ENCODE peak calls at places on chromosomes 3 and 15, in ten cellular contexts. One of them, this sample, is unnamed.
A peak's percentile ranks its signal among the peaks of the same experiment; 100 is the strongest.

GRCh38 chr15:65580287-65580686 is 30.6 kb downstream of the INTS14 start:
- DNase-seq in activated T-helper 1 cell treated with Interleukin-2 at 50 U/mL for 16 hours: no peak
- DNase-seq in HEK293T: no peak
- DNase-seq in neural crest cell: no peak
- DNase-seq in activated CD8-positive, alpha-beta memory T cell treated with anti-CD3 and anti-CD28 coated beads for 1 hour: no peak
- DNase-seq in mammary epithelial cell: peak; percentile 22
- DNase-seq in esophagus squamous epithelium: no peak
- DNase-seq in body of pancreas: no peak
- DNase-seq in HCT116: no peak
- DNase-seq in foreskin fibroblast: peak; percentile 75
- DNase-seq in this sample: no peak

GRCh38 chr3:42755681-42756578 is 17.1 kb downstream of the CCDC13 start:
- DNase-seq in HCT116: no peak
- DNase-seq in foreskin fibroblast: peak; percentile 35
- DNase-seq in activated CD8-positive, alpha-beta memory T cell treated with anti-CD3 and anti-CD28 coated beads for 1 hour: no peak
- DNase-seq in activated T-helper 1 cell treated with Interleukin-2 at 50 U/mL for 16 hours: no peak
- DNase-seq in body of pancreas: no peak
- DNase-seq in HEK293T: peak; percentile 42
- DNase-seq in mammary epithelial cell: peak; percentile 14
- DNase-seq in esophagus squamous epithelium: no peak
- DNase-seq in neural crest cell: no peak
- DNase-seq in this sample: no peak

GRCh38 chr3:74537164-74537563 is 77.3 kb downstream of the CNTN3 start:
- DNase-seq in neural crest cell: no peak
- DNase-seq in esophagus squamous epithelium: no peak
- DNase-seq in foreskin fibroblast: peak; percentile 62
- DNase-seq in HCT116: no peak
- DNase-seq in HEK293T: no peak
- DNase-seq in mammary epithelial cell: no peak
- DNase-seq in body of pancreas: peak; percentile 19
- DNase-seq in activated CD8-positive, alpha-beta memory T cell treated with anti-CD3 and anti-CD28 coated beads for 1 hour: no peak
- DNase-seq in activated T-helper 1 cell treated with Interleukin-2 at 50 U/mL for 16 hours: no peak
- DNase-seq in this sample: peak; percentile 80

GRCh38 chr3:108394563-108394962 is 98.2 kb downstream of the HHLA2 start:
- DNase-seq in body of pancreas: no peak
- DNase-seq in activated CD8-positive, alpha-beta memory T cell treated with anti-CD3 and anti-CD28 coated beads for 1 hour: no peak
- DNase-seq in HEK293T: no peak
- DNase-seq in activated T-helper 1 cell treated with Interleukin-2 at 50 U/mL for 16 hours: no peak
- DNase-seq in neural crest cell: no peak
- DNase-seq in HCT116: no peak
- DNase-seq in mammary epithelial cell: no peak
- DNase-seq in esophagus squamous epithelium: no peak
- DNase-seq in foreskin fibroblast: no peak
- DNase-seq in this sample: no peak

GRCh38 chr15:66865622-66866611 is 163.9 kb downstream of the SMAD6 start:
- DNase-seq in neural crest cell: no peak
- DNase-seq in body of pancreas: peak; percentile 42
- DNase-seq in activated T-helper 1 cell treated with Interleukin-2 at 50 U/mL for 16 hours: no peak
- DNase-seq in esophagus squamous epithelium: peak; percentile 32
- DNase-seq in foreskin fibroblast: no peak
- DNase-seq in HEK293T: no peak
- DNase-seq in HCT116: no peak
- DNase-seq in activated CD8-positive, alpha-beta memory T cell treated with anti-CD3 and anti-CD28 coated beads for 1 hour: no peak
- DNase-seq in mammary epithelial cell: no peak
- DNase-seq in this sample: peak; percentile 80

GRCh38 chr3:141840737-141841544 is 35.5 kb upstream of the ATP1B3 start:
- DNase-seq in neural crest cell: no peak
- DNase-seq in mammary epithelial cell: peak; percentile 91
- DNase-seq in body of pancreas: no peak
- DNase-seq in activated CD8-positive, alpha-beta memory T cell treated with anti-CD3 and anti-CD28 coated beads for 1 hour: no peak
- DNase-seq in esophagus squamous epithelium: no peak
- DNase-seq in HCT116: peak; percentile 10
- DNase-seq in foreskin fibroblast: no peak
- DNase-seq in HEK293T: no peak
- DNase-seq in activated T-helper 1 cell treated with Interleukin-2 at 50 U/mL for 16 hours: no peak
- DNase-seq in this sample: no peak

GRCh38 chr3:61821823-61822251 is 260.5 kb downstream of the PTPRG start:
- DNase-seq in activated CD8-positive, alpha-beta memory T cell treated with anti-CD3 and anti-CD28 coated beads for 1 hour: no peak
- DNase-seq in foreskin fibroblast: peak; percentile 56
- DNase-seq in body of pancreas: no peak
- DNase-seq in HCT116: no peak
- DNase-seq in activated T-helper 1 cell treated with Interleukin-2 at 50 U/mL for 16 hours: no peak
- DNase-seq in neural crest cell: no peak
- DNase-seq in HEK293T: peak; percentile 19
- DNase-seq in esophagus squamous epithelium: no peak
- DNase-seq in mammary epithelial cell: peak; percentile 32
- DNase-seq in this sample: no peak

GRCh38 chr3:141294848-141295247 is 63.2 kb downstream of the PXYLP1 start:
- DNase-seq in activated T-helper 1 cell treated with Interleukin-2 at 50 U/mL for 16 hours: no peak
- DNase-seq in HEK293T: no peak
- DNase-seq in foreskin fibroblast: peak; percentile 59
- DNase-seq in HCT116: no peak
- DNase-seq in body of pancreas: no peak
- DNase-seq in esophagus squamous epithelium: no peak
- DNase-seq in mammary epithelial cell: peak; percentile 75
- DNase-seq in neural crest cell: no peak
- DNase-seq in activated CD8-positive, alpha-beta memory T cell treated with anti-CD3 and anti-CD28 coated beads for 1 hour: no peak
- DNase-seq in this sample: no peak

GRCh38 chr15:59333401-59334062 is 39.1 kb downstream of the MYO1E start:
- DNase-seq in esophagus squamous epithelium: no peak
- DNase-seq in HEK293T: no peak
- DNase-seq in mammary epithelial cell: no peak
- DNase-seq in activated CD8-positive, alpha-beta memory T cell treated with anti-CD3 and anti-CD28 coated beads for 1 hour: no peak
- DNase-seq in body of pancreas: no peak
- DNase-seq in activated T-helper 1 cell treated with Interleukin-2 at 50 U/mL for 16 hours: no peak
- DNase-seq in foreskin fibroblast: no peak
- DNase-seq in HCT116: no peak
- DNase-seq in neural crest cell: no peak
- DNase-seq in this sample: no peak

GRCh38 chr15:76339302-76340197 is 3.0 kb downstream of the ISL2 start:
- DNase-seq in neural crest cell: peak; percentile 22
- DNase-seq in activated CD8-positive, alpha-beta memory T cell treated with anti-CD3 and anti-CD28 coated beads for 1 hour: no peak
- DNase-seq in foreskin fibroblast: peak; percentile 43
- DNase-seq in body of pancreas: peak; percentile 7
- DNase-seq in HCT116: no peak
- DNase-seq in mammary epithelial cell: no peak
- DNase-seq in activated T-helper 1 cell treated with Interleukin-2 at 50 U/mL for 16 hours: no peak
- DNase-seq in HEK293T: no peak
- DNase-seq in esophagus squamous epithelium: no peak
- DNase-seq in this sample: no peak

GRCh38 chr3:195007794-195008193 is 263.2 kb downstream of the XXYLT1 start:
- DNase-seq in neural crest cell: no peak
- DNase-seq in body of pancreas: no peak
- DNase-seq in activated CD8-positive, alpha-beta memory T cell treated with anti-CD3 and anti-CD28 coated beads for 1 hour: no peak
- DNase-seq in mammary epithelial cell: no peak
- DNase-seq in HEK293T: no peak
- DNase-seq in esophagus squamous epithelium: no peak
- DNase-seq in foreskin fibroblast: no peak
- DNase-seq in activated T-helper 1 cell treated with Interleukin-2 at 50 U/mL for 16 hours: no peak
- DNase-seq in HCT116: no peak
- DNase-seq in this sample: peak; percentile 22

GRCh38 chr15:52392008-52392687 is 96.5 kb upstream of the MYO5C start:
- DNase-seq in mammary epithelial cell: peak; percentile 82
- DNase-seq in esophagus squamous epithelium: no peak
- DNase-seq in neural crest cell: no peak
- DNase-seq in HCT116: no peak
- DNase-seq in HEK293T: no peak
- DNase-seq in activated T-helper 1 cell treated with Interleukin-2 at 50 U/mL for 16 hours: no peak
- DNase-seq in activated CD8-positive, alpha-beta memory T cell treated with anti-CD3 and anti-CD28 coated beads for 1 hour: no peak
- DNase-seq in foreskin fibroblast: peak; percentile 60
- DNase-seq in body of pancreas: no peak
- DNase-seq in this sample: no peak

GRCh38 chr3:51934991-51935885 is 6.5 kb downstream of the RRP9 start:
- DNase-seq in mammary epithelial cell: no peak
- DNase-seq in foreskin fibroblast: no peak
- DNase-seq in HEK293T: peak; percentile 2
- DNase-seq in body of pancreas: no peak
- DNase-seq in activated CD8-positive, alpha-beta memory T cell treated with anti-CD3 and anti-CD28 coated beads for 1 hour: no peak
- DNase-seq in HCT116: no peak
- DNase-seq in activated T-helper 1 cell treated with Interleukin-2 at 50 U/mL for 16 hours: no peak
- DNase-seq in neural crest cell: no peak
- DNase-seq in esophagus squamous epithelium: no peak
- DNase-seq in this sample: peak; percentile 76

GRCh38 chr3:14244521-14244920 is 65.9 kb downstream of the LSM3 start:
- DNase-seq in esophagus squamous epithelium: no peak
- DNase-seq in foreskin fibroblast: no peak
- DNase-seq in HCT116: no peak
- DNase-seq in activated CD8-positive, alpha-beta memory T cell treated with anti-CD3 and anti-CD28 coated beads for 1 hour: no peak
- DNase-seq in mammary epithelial cell: no peak
- DNase-seq in body of pancreas: no peak
- DNase-seq in neural crest cell: no peak
- DNase-seq in activated T-helper 1 cell treated with Interleukin-2 at 50 U/mL for 16 hours: no peak
- DNase-seq in HEK293T: no peak
- DNase-seq in this sample: no peak

GRCh38 chr15:65410972-65411371 is 11.8 kb downstream of the IGDCC4 start:
- DNase-seq in mammary epithelial cell: no peak
- DNase-seq in activated T-helper 1 cell treated with Interleukin-2 at 50 U/mL for 16 hours: no peak
- DNase-seq in HCT116: no peak
- DNase-seq in esophagus squamous epithelium: no peak
- DNase-seq in body of pancreas: no peak
- DNase-seq in activated CD8-positive, alpha-beta memory T cell treated with anti-CD3 and anti-CD28 coated beads for 1 hour: no peak
- DNase-seq in foreskin fibroblast: no peak
- DNase-seq in HEK293T: no peak
- DNase-seq in neural crest cell: no peak
- DNase-seq in this sample: no peak

GRCh38 chr3:159825216-159825854 is 163.3 kb upstream of the IL12A start:
- DNase-seq in activated CD8-positive, alpha-beta memory T cell treated with anti-CD3 and anti-CD28 coated beads for 1 hour: no peak
- DNase-seq in HEK293T: no peak
- DNase-seq in body of pancreas: no peak
- DNase-seq in neural crest cell: no peak
- DNase-seq in activated T-helper 1 cell treated with Interleukin-2 at 50 U/mL for 16 hours: no peak
- DNase-seq in foreskin fibroblast: no peak
- DNase-seq in esophagus squamous epithelium: no peak
- DNase-seq in HCT116: no peak
- DNase-seq in mammary epithelial cell: peak; percentile 37
- DNase-seq in this sample: no peak

GRCh38 chr3:48018841-48019240 is 2.6 kb upstream of the MAP4 start:
- DNase-seq in body of pancreas: peak; percentile 42
- DNase-seq in activated CD8-positive, alpha-beta memory T cell treated with anti-CD3 and anti-CD28 coated beads for 1 hour: no peak
- DNase-seq in HCT116: no peak
- DNase-seq in foreskin fibroblast: peak; percentile 69
- DNase-seq in esophagus squamous epithelium: no peak
- DNase-seq in activated T-helper 1 cell treated with Interleukin-2 at 50 U/mL for 16 hours: no peak
- DNase-seq in neural crest cell: no peak
- DNase-seq in mammary epithelial cell: peak; percentile 85
- DNase-seq in HEK293T: no peak
- DNase-seq in this sample: no peak

GRCh38 chr3:184808021-184808420 is 3.9 kb upstream of the VPS8 start:
- DNase-seq in activated CD8-positive, alpha-beta memory T cell treated with anti-CD3 and anti-CD28 coated beads for 1 hour: no peak
- DNase-seq in activated T-helper 1 cell treated with Interleukin-2 at 50 U/mL for 16 hours: no peak
- DNase-seq in mammary epithelial cell: no peak
- DNase-seq in HCT116: peak; percentile 44
- DNase-seq in HEK293T: no peak
- DNase-seq in foreskin fibroblast: no peak
- DNase-seq in esophagus squamous epithelium: no peak
- DNase-seq in body of pancreas: no peak
- DNase-seq in neural crest cell: peak; percentile 48
- DNase-seq in this sample: no peak

GRCh38 chr3:72086051-72086711 is 301.2 kb upstream of the PROK2 start:
- DNase-seq in activated T-helper 1 cell treated with Interleukin-2 at 50 U/mL for 16 hours: no peak
- DNase-seq in HEK293T: no peak
- DNase-seq in foreskin fibroblast: peak; percentile 24
- DNase-seq in esophagus squamous epithelium: no peak
- DNase-seq in activated CD8-positive, alpha-beta memory T cell treated with anti-CD3 and anti-CD28 coated beads for 1 hour: no peak
- DNase-seq in HCT116: no peak
- DNase-seq in neural crest cell: no peak
- DNase-seq in mammary epithelial cell: no peak
- DNase-seq in body of pancreas: no peak
- DNase-seq in this sample: no peak

GRCh38 chr15:78943692-78944091 is 1.2 kb downstream of the CTSH start:
- DNase-seq in body of pancreas: no peak
- DNase-seq in neural crest cell: no peak
- DNase-seq in mammary epithelial cell: no peak
- DNase-seq in activated CD8-positive, alpha-beta memory T cell treated with anti-CD3 and anti-CD28 coated beads for 1 hour: no peak
- DNase-seq in HCT116: no peak
- DNase-seq in activated T-helper 1 cell treated with Interleukin-2 at 50 U/mL for 16 hours: no peak
- DNase-seq in foreskin fibroblast: no peak
- DNase-seq in HEK293T: no peak
- DNase-seq in esophagus squamous epithelium: no peak
- DNase-seq in this sample: no peak

GRCh38 chr15:94416829-94417228 is 185.5 kb downstream of the MCTP2 start:
- DNase-seq in mammary epithelial cell: no peak
- DNase-seq in activated CD8-positive, alpha-beta memory T cell treated with anti-CD3 and anti-CD28 coated beads for 1 hour: no peak
- DNase-seq in esophagus squamous epithelium: no peak
- DNase-seq in foreskin fibroblast: no peak
- DNase-seq in HEK293T: no peak
- DNase-seq in HCT116: no peak
- DNase-seq in neural crest cell: no peak
- DNase-seq in body of pancreas: no peak
- DNase-seq in activated T-helper 1 cell treated with Interleukin-2 at 50 U/mL for 16 hours: no peak
- DNase-seq in this sample: no peak

GRCh38 chr3:119302697-119303630 is 8.8 kb downstream of the ARHGAP31 start:
- DNase-seq in neural crest cell: no peak
- DNase-seq in activated T-helper 1 cell treated with Interleukin-2 at 50 U/mL for 16 hours: no peak
- DNase-seq in HEK293T: no peak
- DNase-seq in HCT116: no peak
- DNase-seq in esophagus squamous epithelium: no peak
- DNase-seq in mammary epithelial cell: no peak
- DNase-seq in body of pancreas: no peak
- DNase-seq in foreskin fibroblast: no peak
- DNase-seq in activated CD8-positive, alpha-beta memory T cell treated with anti-CD3 and anti-CD28 coated beads for 1 hour: no peak
- DNase-seq in this sample: no peak

GRCh38 chr3:190180268-190180667 is 59.6 kb upstream of the P3H2 start:
- DNase-seq in HCT116: no peak
- DNase-seq in activated CD8-positive, alpha-beta memory T cell treated with anti-CD3 and anti-CD28 coated beads for 1 hour: no peak
- DNase-seq in HEK293T: no peak
- DNase-seq in esophagus squamous epithelium: no peak
- DNase-seq in foreskin fibroblast: peak; percentile 41
- DNase-seq in activated T-helper 1 cell treated with Interleukin-2 at 50 U/mL for 16 hours: no peak
- DNase-seq in neural crest cell: no peak
- DNase-seq in body of pancreas: no peak
- DNase-seq in mammary epithelial cell: peak; percentile 84
- DNase-seq in this sample: no peak

GRCh38 chr3:37852097-37852496 is 9.6 kb upstream of the CTDSPL start:
- DNase-seq in HEK293T: no peak
- DNase-seq in mammary epithelial cell: peak; percentile 82
- DNase-seq in activated CD8-positive, alpha-beta memory T cell treated with anti-CD3 and anti-CD28 coated beads for 1 hour: no peak
- DNase-seq in HCT116: no peak
- DNase-seq in neural crest cell: no peak
- DNase-seq in activated T-helper 1 cell treated with Interleukin-2 at 50 U/mL for 16 hours: no peak
- DNase-seq in foreskin fibroblast: peak; percentile 40
- DNase-seq in body of pancreas: no peak
- DNase-seq in esophagus squamous epithelium: no peak
- DNase-seq in this sample: no peak

GRCh38 chr3:132394334-132394733 is 23.0 kb upstream of the DNAJC13 start:
- DNase-seq in foreskin fibroblast: peak; percentile 41
- DNase-seq in mammary epithelial cell: no peak
- DNase-seq in body of pancreas: no peak
- DNase-seq in activated CD8-positive, alpha-beta memory T cell treated with anti-CD3 and anti-CD28 coated beads for 1 hour: no peak
- DNase-seq in HCT116: no peak
- DNase-seq in neural crest cell: no peak
- DNase-seq in esophagus squamous epithelium: no peak
- DNase-seq in activated T-helper 1 cell treated with Interleukin-2 at 50 U/mL for 16 hours: no peak
- DNase-seq in HEK293T: no peak
- DNase-seq in this sample: no peak

GRCh38 chr3:186571644-186572013 is 1.1 kb downstream of the DNAJB11 start:
- DNase-seq in body of pancreas: no peak
- DNase-seq in foreskin fibroblast: no peak
- DNase-seq in mammary epithelial cell: no peak
- DNase-seq in esophagus squamous epithelium: no peak
- DNase-seq in activated CD8-positive, alpha-beta memory T cell treated with anti-CD3 and anti-CD28 coated beads for 1 hour: no peak
- DNase-seq in activated T-helper 1 cell treated with Interleukin-2 at 50 U/mL for 16 hours: no peak
- DNase-seq in HCT116: no peak
- DNase-seq in HEK293T: no peak
- DNase-seq in neural crest cell: no peak
- DNase-seq in this sample: no peak

GRCh38 chr3:103052236-103052830 is 617.5 kb downstream of the ZPLD1 start:
- DNase-seq in esophagus squamous epithelium: no peak
- DNase-seq in HEK293T: no peak
- DNase-seq in mammary epithelial cell: no peak
- DNase-seq in activated CD8-positive, alpha-beta memory T cell treated with anti-CD3 and anti-CD28 coated beads for 1 hour: no peak
- DNase-seq in foreskin fibroblast: no peak
- DNase-seq in HCT116: peak; percentile 21
- DNase-seq in body of pancreas: peak; percentile 52
- DNase-seq in neural crest cell: no peak
- DNase-seq in activated T-helper 1 cell treated with Interleukin-2 at 50 U/mL for 16 hours: no peak
- DNase-seq in this sample: peak; percentile 84

GRCh38 chr15:92565351-92566125 is 90.0 kb downstream of the FAM174B start:
- DNase-seq in neural crest cell: no peak
- DNase-seq in esophagus squamous epithelium: no peak
- DNase-seq in foreskin fibroblast: no peak
- DNase-seq in activated T-helper 1 cell treated with Interleukin-2 at 50 U/mL for 16 hours: no peak
- DNase-seq in body of pancreas: no peak
- DNase-seq in HCT116: no peak
- DNase-seq in activated CD8-positive, alpha-beta memory T cell treated with anti-CD3 and anti-CD28 coated beads for 1 hour: no peak
- DNase-seq in HEK293T: no peak
- DNase-seq in mammary epithelial cell: no peak
- DNase-seq in this sample: no peak

This sample was measured in posterior vena cava.